ENCODE peak calls at places on chromosomes 16 and 17, in four cellular contexts. O is H1, Z is SK-N-SH, I is WTC11. V is an unnamed sample.

GRCh38 chr17:19753661-19754463 is 5.8 kb upstream of the ALDH3A1 start:
- DNase-seq in Z (no peak), O (no peak), I (no peak), V (no peak)

GRCh38 chr16:1610841-1611653 is 825 bp downstream of the IFT140 start:
- DNase-seq in I (no peak), O (no peak), Z (no peak), V (peak; percentile 20)

GRCh38 chr16:80924372-80924978 is 82.2 kb downstream of the CMC2 start:
- DNase-seq in I (peak; percentile 87), O (peak; percentile 66), Z (peak; percentile 61), V (peak; percentile 72)

GRCh38 chr16:57184890-57185445 is 871 bp downstream of the PSME3IP1 start:
- DNase-seq in I (no peak), Z (peak; percentile 16), O (no peak), V (peak; percentile 51)

GRCh38 chr17:61303334-61304096 is 96.1 kb upstream of the TBX2 start:
- DNase-seq in Z (no peak), I (no peak), O (no peak), V (no peak)

GRCh38 chr16:85991856-85992255 is 92.9 kb downstream of the IRF8 start:
- DNase-seq in I (no peak), Z (no peak), O (no peak), V (no peak)

GRCh38 chr17:82489117-82489516 is 30.4 kb upstream of the FOXK2 start:
- DNase-seq in Z (no peak), O (no peak), I (no peak), V (no peak)

GRCh38 chr16:2244301-2244700 is 7.1 kb downstream of the ECI1 start:
- DNase-seq in Z (peak; percentile 66), I (peak; percentile 56), O (no peak), V (no peak)

GRCh38 chr17:20823890-20824289 is 218.9 kb downstream of the USP22 start:
- DNase-seq in I (no peak), O (no peak), Z (no peak), V (no peak)

GRCh38 chr17:82949361-82949760 is 109.5 kb upstream of the ZNF750 start:
- DNase-seq in O (no peak), Z (no peak), I (no peak), V (no peak)

GRCh38 chr16:70738083-70738977 is 52.5 kb upstream of the MTSS2 start:
- DNase-seq in O (peak; percentile 44), Z (peak; percentile 81), I (peak; percentile 73), V (peak; percentile 77)

GRCh38 chr16:81657224-81657623 is 121.9 kb upstream of the PLCG2 start:
- DNase-seq in I (no peak), O (no peak), Z (no peak), V (no peak)

DNA sequence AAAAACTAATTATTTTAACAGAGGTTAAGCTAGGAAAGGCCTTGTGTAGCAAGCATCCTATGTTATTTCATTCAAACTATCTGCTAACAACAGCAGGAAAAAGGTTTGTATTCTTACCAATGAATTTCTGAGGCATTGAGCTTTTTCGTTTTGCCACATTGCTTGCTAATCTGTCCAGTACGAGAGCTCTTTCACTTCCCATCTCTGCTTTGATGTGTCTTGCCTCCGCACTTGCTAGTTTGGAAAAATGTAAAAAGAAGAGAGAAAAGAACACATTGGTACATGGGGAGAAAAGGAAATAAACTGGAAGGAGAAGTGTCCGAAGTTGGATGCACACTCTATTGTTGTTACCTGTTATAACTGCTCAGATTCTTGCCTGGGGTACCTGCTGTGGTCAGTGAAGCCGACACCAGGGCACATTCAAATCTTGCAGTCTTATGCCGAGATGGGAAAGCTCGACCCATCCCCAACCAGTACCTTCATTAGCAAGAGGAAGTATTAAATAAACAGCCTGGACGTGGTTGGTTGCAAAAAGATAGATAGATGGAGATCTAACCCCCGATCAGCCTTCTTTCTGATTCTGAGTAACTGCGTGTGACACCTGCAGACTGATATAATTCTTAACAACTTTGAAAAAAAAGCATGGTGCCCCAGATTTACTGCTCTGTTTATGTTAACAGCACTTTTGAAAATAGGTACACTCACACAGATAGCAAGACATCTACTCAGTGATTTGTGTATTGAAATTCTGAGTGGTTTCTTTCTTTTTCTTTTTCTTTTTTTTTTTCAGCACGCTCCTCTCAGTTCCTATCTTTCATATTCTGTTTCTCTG is 40.0 kb downstream of the GRB7 start:
- DNase-seq in O (no peak), Z (no peak), I (no peak), V (no peak)
- TF ChIP-seq TEAD4 in O (no peak), Z (no peak), I (no peak), V (no peak)

GRCh38 chr17:12883472-12883871 is 94.2 kb downstream of the ARHGAP44 start:
- DNase-seq in I (no peak), Z (no peak), O (no peak), V (no peak)
- TF ChIP-seq TEAD4 in I (no peak), Z (no peak), O (no peak), V (no peak)

DNA sequence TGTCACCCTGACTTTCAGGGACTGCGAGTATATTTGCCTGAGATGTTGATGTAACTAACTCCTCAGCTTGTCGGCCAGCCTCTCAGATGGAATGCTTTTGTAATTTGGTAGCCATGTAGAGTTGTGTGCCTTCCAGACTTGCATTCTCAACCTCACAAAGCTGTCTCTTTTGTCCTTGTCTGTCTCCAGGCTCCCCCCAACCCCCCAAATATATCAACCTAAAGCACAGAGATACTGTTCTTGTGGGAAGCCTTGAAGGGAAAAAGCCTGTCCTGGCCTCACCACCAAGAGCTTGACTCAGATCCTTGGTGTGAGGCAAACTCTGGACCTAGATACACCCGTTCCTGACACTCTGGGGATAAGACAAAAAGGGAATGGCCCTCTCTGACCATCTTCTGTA is 18.4 kb downstream of the SAP30BP start:
- DNase-seq in O (no peak), Z (no peak), I (no peak), V (no peak)
- TF ChIP-seq TEAD4 in O (no peak), Z (no peak), I (no peak), V (no peak)

GRCh38 chr16:3259097-3259496 is 2.7 kb upstream of the MEFV start:
- DNase-seq in I (no peak), Z (no peak), O (no peak), V (no peak)
- TF ChIP-seq TEAD4 in I (no peak), Z (no peak), O (no peak), V (no peak)

GRCh38 chr17:39763046-39763800 is 25.5 kb downstream of the GRB7 start:
- DNase-seq in O (no peak), Z (no peak), I (no peak), V (no peak)
- TF ChIP-seq TEAD4 in O (no peak), Z (no peak), I (no peak), V (no peak)

DNA sequence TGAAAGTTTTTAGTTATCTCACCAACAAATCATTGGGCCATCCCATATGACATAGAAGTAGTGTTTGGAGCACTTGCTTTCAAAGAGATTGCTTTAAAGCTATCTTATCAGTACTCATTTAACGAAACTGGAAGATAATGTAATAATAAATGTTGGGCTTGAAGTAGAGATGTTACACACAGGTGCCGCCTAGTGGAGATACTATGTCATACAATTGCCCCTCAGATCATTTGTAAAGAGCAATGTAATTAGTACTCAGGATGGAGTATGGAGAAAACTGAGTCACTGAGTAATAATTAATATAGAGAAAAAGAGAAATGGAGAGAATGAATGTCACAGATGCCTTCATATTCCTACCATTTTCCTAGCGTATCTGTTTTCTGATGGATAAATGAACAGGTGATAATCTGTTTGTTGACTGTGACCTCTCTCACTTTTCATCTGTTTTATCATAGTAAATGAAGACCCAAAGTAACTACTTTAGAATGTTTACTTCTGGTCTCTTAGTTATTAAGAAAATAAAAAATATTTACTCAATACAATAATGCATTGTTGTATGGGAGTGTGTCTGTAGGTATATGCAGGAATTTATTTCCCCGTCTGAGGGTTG is 80.4 kb downstream of the EFCAB5 start:
- DNase-seq in Z (peak; percentile 60), I (no peak), O (no peak), V (peak; percentile 41)
- TF ChIP-seq TEAD4 in Z (no peak), I (no peak), O (no peak), V (no peak)

DNA sequence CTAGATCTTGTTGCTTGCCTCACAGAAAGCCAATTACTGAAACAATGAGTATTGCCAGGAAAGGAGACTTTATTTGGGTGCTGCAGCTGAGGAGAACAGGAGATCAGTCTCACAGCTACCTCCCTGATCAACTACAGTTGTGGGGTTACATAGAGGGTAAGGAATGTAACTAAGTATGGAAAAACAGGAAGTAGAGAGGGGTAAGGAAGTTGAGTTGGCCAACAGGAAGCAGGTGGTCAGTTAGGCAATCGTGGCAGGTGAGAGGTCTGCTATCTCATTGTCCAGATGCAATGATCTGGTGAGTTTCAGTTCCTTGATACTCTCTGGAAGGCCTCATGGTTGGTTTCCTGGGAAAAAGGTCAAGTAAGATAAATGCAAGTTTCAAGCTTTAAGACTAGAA is 333.1 kb upstream of the GOT2 start:
- DNase-seq in Z (no peak), O (no peak), I (no peak), V (no peak)
- TF ChIP-seq TEAD4 in Z (no peak), O (no peak), I (no peak), V (no peak)